ENCODE peak calls at places on chromosome 13, in ten cellular contexts. W is posterior cingulate gyrus; S is stimulated activated naive CD8-positive, alpha-beta T cell treated with anti-CD3 and anti-CD28 coated beads, Interleukin-15, Interleukin-2, amounts not matched to agents 100 U/mL and 50 U/mL, for 24 hours; N is NCI-H2081; K is omental fat pad; Z is cardiac muscle cell; Y is activated T-helper 1 cell treated with Interleukin-2 at 50 U/mL for 16 hours; X is pancreas; A is adrenal gland; O is activated naive CD4-positive, alpha-beta T cell. R is an unnamed sample.
A peak's percentile ranks its signal among the peaks of the same experiment; 100 is the strongest.

GRCh38 chr13:31987535-31988170 is 43.9 kb upstream of the FRY start:
- DNase-seq in W (no peak), S (no peak), N (no peak), K (no peak), Z (no peak), Y (no peak), X (no peak), A (no peak), O (no peak), R (no peak)

GRCh38 chr13:107650081-107650701 is 565.1 kb downstream of the LIG4 start:
- DNase-seq in W (peak; percentile 70), S (peak; percentile 53), N (peak; percentile 50), K (peak; percentile 27), Z (peak; percentile 68), Y (no peak), X (peak; percentile 8), A (peak; percentile 35), O (peak; percentile 0), R (peak; percentile 44)

GRCh38 chr13:106794131-106794530 is 226.2 kb upstream of the ARGLU1 start:
- DNase-seq in W (no peak), S (no peak), N (no peak), K (no peak), Z (no peak), Y (no peak), X (no peak), A (no peak), O (no peak), R (no peak)

GRCh38 chr13:69109891-69110525 is 997.6 kb upstream of the ATXN8OS start:
- DNase-seq in W (no peak), S (no peak), N (no peak), K (no peak), Z (no peak), Y (no peak), X (no peak), A (no peak), O (no peak), R (no peak)

GRCh38 chr13:98997738-98998641 is 20.1 kb upstream of the DOCK9 start:
- DNase-seq in W (no peak), S (peak; percentile 29), N (no peak), K (no peak), Z (no peak), Y (no peak), X (no peak), A (peak; percentile 25), O (no peak), R (no peak)

GRCh38 chr13:106527806-106528205 is 7.7 kb downstream of the EFNB2 start:
- DNase-seq in W (no peak), S (no peak), N (no peak), K (no peak), Z (no peak), Y (no peak), X (no peak), A (no peak), O (no peak), R (no peak)

GRCh38 chr13:78603240-78603947 is at the start of gene POU4F1:
- DNase-seq in W (no peak), S (peak; percentile 72), N (peak; percentile 89), K (no peak), Z (peak; percentile 32), Y (no peak), X (no peak), A (no peak), O (peak; percentile 21), R (peak; percentile 88)

GRCh38 chr13:113176292-113176691 is 17.8 kb downstream of the PROZ start:
- DNase-seq in W (no peak), S (peak; percentile 37), N (no peak), K (no peak), Z (no peak), Y (peak; percentile 41), X (no peak), A (no peak), O (peak; percentile 35), R (peak; percentile 26)

GRCh38 chr13:72062566-72062965 is 195.6 kb upstream of the DACH1 start:
- DNase-seq in W (no peak), S (no peak), N (peak; percentile 22), K (no peak), Z (no peak), Y (no peak), X (no peak), A (peak; percentile 6), O (no peak), R (no peak)

GRCh38 chr13:92354583-92354982 is 872.0 kb upstream of the GPC6 start:
- DNase-seq in W (no peak), S (no peak), N (no peak), K (no peak), Z (peak; percentile 58), Y (no peak), X (no peak), A (no peak), O (no peak), R (no peak)

GRCh38 chr13:30934381-30934780 is 1.9 kb downstream of the TEX26 start:
- DNase-seq in W (no peak), S (no peak), N (no peak), K (no peak), Z (no peak), Y (no peak), X (no peak), A (no peak), O (no peak), R (no peak)

GRCh38 chr13:114025432-114026127 is 51.7 kb upstream of the C13orf46 start:
- DNase-seq in W (peak; percentile 64), S (no peak), N (no peak), K (no peak), Z (peak; percentile 88), Y (no peak), X (peak; percentile 19), A (no peak), O (no peak), R (no peak)

GRCh38 chr13:34914416-34914815 is 27.7 kb upstream of the NBEA start:
- DNase-seq in W (no peak), S (no peak), N (no peak), K (no peak), Z (peak; percentile 11), Y (no peak), X (no peak), A (no peak), O (no peak), R (no peak)

GRCh38 chr13:66405908-66406802 is 824.0 kb downstream of the PCDH9 start:
- DNase-seq in W (no peak), S (no peak), N (no peak), K (no peak), Z (peak; percentile 74), Y (no peak), X (no peak), A (no peak), O (no peak), R (no peak)

GRCh38 chr13:49649963-49650312 is 21.6 kb downstream of the ARL11 start:
- DNase-seq in W (no peak), S (no peak), N (no peak), K (no peak), Z (no peak), Y (no peak), X (no peak), A (no peak), O (no peak), R (no peak)

GRCh38 chr13:34764246-34764645 is 177.8 kb upstream of the NBEA start:
- DNase-seq in W (no peak), S (no peak), N (no peak), K (no peak), Z (no peak), Y (no peak), X (no peak), A (no peak), O (no peak), R (no peak)

GRCh38 chr13:30618186-30618937 is 642 bp downstream of the USPL1 start:
- DNase-seq in W (peak; percentile 12), S (peak; percentile 37), N (no peak), K (no peak), Z (no peak), Y (peak; percentile 5), X (no peak), A (peak; percentile 32), O (peak; percentile 31), R (peak; percentile 82)

GRCh38 chr13:50531917-50532899 is 311.3 kb downstream of the DLEU7 start:
- DNase-seq in W (no peak), S (no peak), N (no peak), K (no peak), Z (peak; percentile 67), Y (no peak), X (no peak), A (no peak), O (no peak), R (no peak)

GRCh38 chr13:102721800-102722231 is 27.0 kb upstream of the METTL21C start:
- DNase-seq in W (peak; percentile 72), S (no peak), N (no peak), K (no peak), Z (peak; percentile 56), Y (no peak), X (no peak), A (peak; percentile 13), O (no peak), R (no peak)

GRCh38 chr13:22017226-22017625 is 346.4 kb downstream of the FGF9 start:
- DNase-seq in W (no peak), S (no peak), N (no peak), K (no peak), Z (no peak), Y (no peak), X (no peak), A (no peak), O (no peak), R (no peak)

GRCh38 chr13:20799726-20800416 is 26.1 kb upstream of the EEF1AKMT1 start:
- DNase-seq in W (no peak), S (no peak), N (no peak), K (no peak), Z (peak; percentile 62), Y (no peak), X (no peak), A (no peak), O (no peak), R (no peak)

GRCh38 chr13:67308004-67308772 is 78.1 kb upstream of the PCDH9 start:
- DNase-seq in W (no peak), S (no peak), N (no peak), K (no peak), Z (no peak), Y (no peak), X (no peak), A (no peak), O (no peak), R (no peak)

GRCh38 chr13:76992548-76993001 is 694 bp downstream of the CLN5 start:
- DNase-seq in W (peak; percentile 26), S (peak; percentile 19), N (no peak), K (no peak), Z (peak; percentile 17), Y (no peak), X (peak; percentile 16), A (peak; percentile 64), O (no peak), R (no peak)

GRCh38 chr13:42926043-42926442 is 66.0 kb downstream of the EPSTI1 start:
- DNase-seq in W (no peak), S (no peak), N (no peak), K (no peak), Z (no peak), Y (no peak), X (no peak), A (no peak), O (no peak), R (no peak)

GRCh38 chr13:48749699-48750473 is 96.2 kb downstream of the CYSLTR2 start:
- DNase-seq in W (peak; percentile 75), S (peak; percentile 81), N (no peak), K (peak; percentile 57), Z (peak; percentile 95), Y (peak; percentile 30), X (peak; percentile 52), A (peak; percentile 95), O (no peak), R (peak; percentile 70)

GRCh38 chr13:111598751-111599150 is 278.3 kb downstream of the TEX29 start:
- DNase-seq in W (no peak), S (no peak), N (no peak), K (no peak), Z (no peak), Y (no peak), X (no peak), A (no peak), O (no peak), R (no peak)

GRCh38 chr13:79692846-79693245 is 211.9 kb downstream of the NDFIP2 start:
- DNase-seq in W (no peak), S (no peak), N (no peak), K (no peak), Z (no peak), Y (no peak), X (no peak), A (no peak), O (no peak), R (no peak)

GRCh38 chr13:27981006-27981708 is 7.3 kb downstream of the URAD start:
- DNase-seq in W (no peak), S (no peak), N (no peak), K (no peak), Z (no peak), Y (no peak), X (no peak), A (no peak), O (no peak), R (no peak)